ENCODE peak calls at places on chromosomes 6 and 20, in nine cellular contexts. F is heart right ventricle, L is H9, G is A549, K is IMR-90, J is ovary, R is hepatocyte, X is A673, A is OCI-LY7. Z is an unnamed sample. For H3K4me1, the result is how much of the 10 kb centered on the place peaks cover.

GRCh38 chr20:63106765-63107448 is 100.1 kb upstream of the BHLHE23 start:
- DNase-seq in K (no peak), A (no peak), J (no peak), X (no peak), G (no peak), F (no peak), R (no peak), L (no peak), Z (no peak)

GRCh38 chr6:125598422-125598821 is 151.0 kb upstream of the HEY2 start:
- DNase-seq in A (no peak), X (peak), F (peak), K (peak), R (peak), L (no peak), J (no peak), G (peak), Z (peak)

GRCh38 chr6:41100871-41101287 is 28.1 kb downstream of the NFYA start:
- DNase-seq in K (no peak), A (no peak), X (no peak), R (no peak), G (no peak), L (peak), F (no peak), J (peak), Z (peak)

GRCh38 chr20:51022803-51023616 is at the start of gene KCNG1:
- DNase-seq in J (no peak), L (peak), X (peak), K (peak), F (peak), G (peak), R (peak), A (no peak), Z (peak)

GRCh38 chr20:36101201-36101600 is 53.3 kb upstream of the EPB41L1 start:
- DNase-seq in G (no peak), A (peak), R (peak), K (no peak), X (no peak), J (no peak), F (no peak), L (no peak), Z (no peak)

GRCh38 chr6:152648090-152648489 is 10.9 kb upstream of the SYNE1 start:
- DNase-seq in A (no peak), R (no peak), K (peak), G (no peak), J (no peak), L (no peak), F (no peak), X (no peak), Z (no peak)

GRCh38 chr6:152089992-152090391 is 282.5 kb downstream of the ESR1 start:
- DNase-seq in K (peak), A (no peak), R (no peak), G (peak), X (no peak), J (no peak), L (no peak), F (no peak), Z (peak)

GRCh38 chr20:1185316-1185741 is 548 bp upstream of the TMEM74B start:
- DNase-seq in X (no peak), J (no peak), G (no peak), L (no peak), A (no peak), K (no peak), R (peak), F (no peak), Z (no peak)

GRCh38 chr6:53119349-53119748 is 29.3 kb downstream of the GCM1 start:
- DNase-seq in L (no peak), K (no peak), F (no peak), A (no peak), G (peak), J (no peak), X (no peak), R (no peak), Z (no peak)

GRCh38 chr20:30511322-30512030 is 746.0 kb upstream of the DEFB115 start:
- DNase-seq in L (no peak), R (no peak), G (no peak), K (no peak), J (no peak), F (no peak), X (no peak), A (no peak), Z (no peak)

GRCh38 chr6:72037006-72037405 is 150.7 kb downstream of the RIMS1 start:
- DNase-seq in K (no peak), A (no peak), R (no peak), L (no peak), F (no peak), G (no peak), J (no peak), X (no peak), Z (no peak)

GRCh38 chr6:129353067-129353466 is 356.9 kb downstream of the ARHGAP18 start:
- DNase-seq in L (no peak), R (no peak), X (no peak), A (no peak), K (no peak), J (no peak), G (no peak), F (peak), Z (peak)

DNA sequence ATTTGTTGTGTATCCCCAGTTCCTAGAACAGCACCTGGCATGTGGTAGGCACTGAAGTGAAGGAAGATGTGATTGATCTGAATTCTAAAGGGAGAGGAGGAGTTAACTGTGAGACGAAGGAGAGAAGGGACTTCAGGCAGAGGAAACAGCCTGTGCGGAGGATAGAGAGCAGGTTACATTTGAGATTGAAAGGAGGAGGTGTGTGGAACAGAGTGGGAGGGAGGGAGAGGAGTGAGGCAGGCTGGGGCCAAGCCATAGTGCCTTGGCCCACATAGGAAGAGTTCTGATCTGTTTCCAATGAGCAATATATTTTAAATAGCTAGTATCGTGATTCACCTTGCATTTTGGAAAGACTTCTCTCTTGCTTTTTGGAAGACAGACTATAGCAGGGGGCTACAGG is 13.9 kb upstream of the MROH8 start:
- DNase-seq in F (no peak), A (no peak), L (no peak), J (no peak), R (no peak), G (no peak), K (no peak), X (no peak), Z (no peak)
- H3K4me1 ChIP-seq in F (under half), A (under half), L (under half), J (under half), R (under half), G (under half), K (under half), X (under half), Z (half or more)

GRCh38 chr6:144644776-144645175 is 359.6 kb downstream of the UTRN start:
- DNase-seq in J (no peak), R (no peak), L (no peak), A (no peak), K (peak), G (no peak), X (no peak), F (no peak), Z (no peak)
- H3K27ac ChIP-seq in J (no peak), R (no peak), L (peak), A (no peak), K (no peak), G (no peak), X (no peak), F (no peak), Z (no peak)

GRCh38 chr6:22149501-22150490 is 147.0 kb downstream of the PRL start:
- DNase-seq in R (peak), F (peak), G (no peak), J (no peak), K (peak), X (peak), A (no peak), L (no peak), Z (no peak)
- TF ChIP-seq CTCF in R (no peak), F (no peak), G (no peak), J (no peak), K (no peak), X (no peak), A (no peak), L (no peak), Z (no peak)

DNA sequence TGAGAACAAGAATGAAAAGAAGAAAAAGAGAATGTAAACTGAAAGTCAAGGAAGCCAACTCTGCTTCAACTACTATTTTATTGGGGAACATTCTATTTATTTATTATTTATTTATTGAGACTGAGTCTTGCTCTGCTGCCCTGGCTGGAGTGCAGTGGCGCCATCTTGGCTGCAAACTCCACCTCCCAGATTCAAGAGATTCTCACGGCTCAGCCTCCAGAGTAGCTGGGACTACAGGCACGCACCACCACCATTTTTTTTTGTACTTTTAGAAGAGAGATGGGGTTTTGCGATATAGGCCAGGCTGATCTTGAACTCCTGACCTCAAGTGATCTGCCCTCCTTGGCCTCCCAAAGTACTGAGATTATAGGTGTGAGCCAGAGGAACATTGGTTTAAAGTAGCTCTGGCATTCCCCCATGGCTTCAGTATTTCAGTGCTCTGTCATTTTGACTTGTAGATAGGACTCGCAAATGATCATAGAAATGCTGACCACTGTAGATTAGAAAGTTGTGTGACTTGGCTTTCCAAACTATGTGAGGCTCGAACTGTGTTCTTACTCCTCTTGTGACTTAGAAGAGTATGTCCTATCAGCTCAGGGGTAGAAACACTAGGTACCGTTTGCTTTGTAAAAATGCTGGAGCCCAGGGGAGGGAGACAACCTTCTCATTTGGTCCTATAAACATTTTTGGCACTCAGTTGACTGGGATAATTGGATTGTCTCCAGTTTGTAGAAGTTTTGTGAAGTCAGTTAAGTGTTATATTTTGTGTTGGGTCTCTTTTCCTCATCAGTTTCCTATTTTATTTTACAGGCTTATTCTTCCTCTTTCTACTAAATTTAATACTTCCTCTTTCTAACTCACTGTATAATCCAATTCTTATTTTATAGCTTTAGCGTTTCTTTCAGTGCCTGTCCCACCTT is 544.9 kb upstream of the CITED2 start:
- DNase-seq in G (no peak), A (no peak), R (no peak), F (no peak), X (peak), L (no peak), J (no peak), K (no peak), Z (no peak)
- H3K4me1 ChIP-seq in G (under half), A (under half), R (under half), F (under half), X (under half), L (under half), J (under half), K (under half), Z (under half)

GRCh38 chr6:119334535-119335264 is 14.9 kb downstream of the MAN1A1 start:
- DNase-seq in L (no peak), F (no peak), K (no peak), G (no peak), A (no peak), R (no peak), J (no peak), X (no peak), Z (no peak)
- H3K27ac ChIP-seq in L (no peak), F (no peak), K (no peak), G (no peak), A (no peak), R (no peak), J (no peak), X (no peak), Z (peak)

GRCh38 chr6:161498881-161499280 is 225.0 kb upstream of the AGPAT4 start:
- DNase-seq in A (no peak), G (no peak), R (no peak), X (no peak), K (no peak), F (no peak), L (no peak), J (no peak), Z (no peak)

GRCh38 chr6:161496941-161497340 is 223.1 kb upstream of the AGPAT4 start:
- DNase-seq in A (no peak), J (no peak), G (no peak), L (peak), X (no peak), R (no peak), K (no peak), F (no peak), Z (no peak)

GRCh38 chr6:161503570-161503969 is 229.7 kb upstream of the AGPAT4 start:
- DNase-seq in X (no peak), R (no peak), K (no peak), A (no peak), L (no peak), G (no peak), F (no peak), J (no peak), Z (no peak)

GRCh38 chr6:161493731-161494130 is 219.9 kb upstream of the AGPAT4 start:
- DNase-seq in G (no peak), F (no peak), K (no peak), L (no peak), J (no peak), R (no peak), A (no peak), X (no peak), Z (no peak)

DNA sequence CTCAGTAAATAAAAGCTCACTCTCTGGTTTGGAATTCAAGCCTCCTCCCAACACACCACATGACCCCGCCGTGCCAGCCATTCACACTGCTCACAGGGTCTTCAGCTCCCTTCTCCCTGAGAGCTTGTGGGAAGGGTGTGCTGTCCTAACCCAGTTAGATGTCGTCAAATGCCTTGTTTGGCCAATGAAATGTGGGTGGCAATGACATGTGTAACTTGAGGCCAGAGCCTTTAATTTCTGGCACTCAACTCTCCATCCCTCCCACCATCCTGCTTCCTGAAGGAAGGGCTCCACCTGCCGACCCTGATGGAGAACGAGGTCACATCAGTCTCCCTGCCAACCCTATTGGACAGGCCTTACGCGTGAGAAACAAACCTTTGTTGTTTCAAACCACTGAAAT is 224.5 kb upstream of the AGPAT4 start:
- DNase-seq in L (peak), A (no peak), J (no peak), R (peak), K (peak), G (peak), X (peak), F (peak), Z (no peak)
- TF ChIP-seq CTCF in L (peak), A (no peak), J (no peak), R (peak), K (peak), G (peak), X (no peak), F (no peak), Z (peak)

Z was measured in left ventricle myocardium inferior.